ENCODE peak calls at places on chromosomes 1 and 21, in five cellular contexts. K is hepatocyte; G is HFF-Myc; J is CD4-positive, CD25-positive, alpha-beta regulatory T cell; R is astrocyte of the spinal cord. V is an unnamed sample.

GRCh38 chr1:233668725-233669294 is 54.9 kb downstream of the KCNK1 start:
- DNase-seq in K (no peak), G (peak), J (no peak), R (peak), V (peak)

GRCh38 chr1:153544453-153545066 is 1.0 kb downstream of the S100A4 start:
- DNase-seq in K (no peak), G (no peak), J (no peak), R (peak), V (no peak)

GRCh38 chr21:38476385-38476784 is 21.9 kb downstream of the ERG start:
- DNase-seq in K (no peak), G (no peak), J (no peak), R (no peak), V (no peak)

GRCh38 chr1:236516929-236517704 is 6.7 kb upstream of the LGALS8 start:
- DNase-seq in K (peak), G (no peak), J (peak), R (peak), V (peak)

GRCh38 chr1:24540051-24540905 is 15.6 kb upstream of the NCMAP start:
- DNase-seq in K (no peak), G (no peak), J (no peak), R (no peak), V (no peak)

GRCh38 chr1:181479137-181479745 is 4.1 kb upstream of the CACNA1E start:
- DNase-seq in K (peak), G (peak), J (peak), R (peak), V (peak)

GRCh38 chr1:185448591-185449186 is 131.6 kb upstream of the IVNS1ABP start:
- DNase-seq in K (no peak), G (no peak), J (no peak), R (peak), V (no peak)

GRCh38 chr1:7120863-7121621 is 335.8 kb downstream of the CAMTA1 start:
- DNase-seq in K (no peak), G (no peak), J (no peak), R (peak), V (peak)

GRCh38 chr1:109249654-109250401 is 489 bp downstream of the CELSR2 start:
- DNase-seq in K (no peak), G (no peak), J (no peak), R (no peak), V (no peak)

GRCh38 chr1:203754455-203754864 is 10.5 kb upstream of the LAX1 start:
- DNase-seq in K (no peak), G (no peak), J (peak), R (no peak), V (no peak)
- H3K4me3 ChIP-seq in K (no peak), G (no peak), J (peak), R (no peak), V (no peak)

GRCh38 chr1:105000793-105001192 is 1251.1 kb downstream of the AMY1C start:
- DNase-seq in K (no peak), G (no peak), J (no peak), R (no peak), V (no peak)

GRCh38 chr1:105004515-105004914 is 1254.8 kb downstream of the AMY1C start:
- DNase-seq in K (no peak), G (no peak), J (no peak), R (no peak), V (no peak)

GRCh38 chr1:105005594-105006195 is 1256.0 kb downstream of the AMY1C start:
- DNase-seq in K (no peak), G (no peak), J (no peak), R (no peak), V (no peak)
- H3K4me3 ChIP-seq in K (no peak), G (no peak), J (no peak), R (no peak), V (no peak)

GRCh38 chr1:15681346-15682290 is 2.5 kb upstream of the PLEKHM2 start:
- DNase-seq in K (peak), G (no peak), J (no peak), R (no peak), V (no peak)
- H3K4me3 ChIP-seq in K (no peak), G (no peak), J (no peak), R (no peak), V (no peak)

GRCh38 chr1:154557248-154557938 is 1.1 kb downstream of the UBE2Q1 start:
- DNase-seq in K (no peak), G (no peak), J (no peak), R (no peak), V (no peak)

GRCh38 chr1:154559496-154559950 is 1.1 kb upstream of the UBE2Q1 start:
- DNase-seq in K (peak), G (peak), J (peak), R (peak), V (peak)

GRCh38 chr1:154558610-154559495 is at the start of gene UBE2Q1:
- DNase-seq in K (peak), G (peak), J (peak), R (peak), V (peak)

GRCh38 chr1:154557939-154558609 is 388 bp downstream of the UBE2Q1 start:
- DNase-seq in K (peak), G (no peak), J (peak), R (no peak), V (no peak)

GRCh38 chr1:154556422-154556821 is 2.0 kb downstream of the UBE2Q1 start:
- DNase-seq in K (no peak), G (no peak), J (no peak), R (no peak), V (peak)
- H3K4me3 ChIP-seq in K (no peak), G (peak), J (peak), R (peak), V (peak)

GRCh38 chr1:39657923-39658485 is 13.9 kb downstream of the NT5C1A start:
- DNase-seq in K (peak), G (peak), J (peak), R (peak), V (peak)
- H3K4me3 ChIP-seq in K (no peak), G (no peak), J (no peak), R (no peak), V (no peak)

V was measured in astrocyte of the cerebellum.